ENCODE peak calls at places on chromosome 1, in seven cellular contexts. H is mesendoderm, O is H9, Q is IMR-90, U is H1, D is trophoblast cell, B is mesenchymal stem cell. C is an unnamed sample.

GRCh38 chr1:227759345-227760300 is 24.4 kb downstream of the SNAP47 start:
- DNase-seq in D (peak), U (no peak), H (no peak), B (peak), Q (peak), O (no peak), C (no peak)

GRCh38 chr1:198600906-198601305 is 37.9 kb upstream of the PTPRC start:
- DNase-seq in U (no peak), O (no peak), B (no peak), D (no peak), H (no peak), Q (no peak), C (no peak)

GRCh38 chr1:164706596-164706995 is 147.6 kb downstream of the PBX1 start:
- DNase-seq in D (no peak), B (peak), H (no peak), Q (peak), O (no peak), U (no peak), C (no peak)

GRCh38 chr1:72285074-72285425 is 2.7 kb upstream of the NEGR1 start:
- DNase-seq in U (no peak), D (peak), B (no peak), O (no peak), Q (no peak), H (no peak), C (no peak)

GRCh38 chr1:17108360-17108759 is 10.9 kb downstream of the PADI2 start:
- DNase-seq in H (no peak), D (peak), Q (no peak), O (no peak), B (no peak), U (no peak), C (no peak)

GRCh38 chr1:97451422-97451821 is 469.4 kb downstream of the DPYD start:
- DNase-seq in B (peak), U (no peak), Q (no peak), H (no peak), O (no peak), D (no peak), C (no peak)

GRCh38 chr1:199202331-199202730 is 563.5 kb downstream of the PTPRC start:
- DNase-seq in H (no peak), D (no peak), O (no peak), Q (no peak), B (no peak), U (no peak), C (no peak)

GRCh38 chr1:9143250-9143649 is 14.3 kb upstream of the GPR157 start:
- DNase-seq in D (no peak), Q (peak), B (peak), U (no peak), O (no peak), H (no peak), C (no peak)

GRCh38 chr1:201119826-201120225 is 7.2 kb downstream of the ASCL5 start:
- DNase-seq in O (no peak), U (no peak), H (no peak), Q (no peak), D (no peak), B (peak), C (no peak)

GRCh38 chr1:189697113-189697512 is 780.6 kb downstream of the BRINP3 start:
- DNase-seq in O (no peak), U (no peak), Q (no peak), D (peak), H (no peak), B (no peak), C (no peak)

GRCh38 chr1:38095337-38096030 is 48.9 kb upstream of the POU3F1 start:
- DNase-seq in B (no peak), Q (no peak), U (no peak), O (no peak), H (no peak), D (no peak), C (no peak)

GRCh38 chr1:203184467-203184866 is 2.0 kb downstream of the CHI3L1 start:
- DNase-seq in H (no peak), O (no peak), U (no peak), B (no peak), Q (no peak), D (no peak), C (no peak)

GRCh38 chr1:116357487-116357886 is 15.6 kb upstream of the ATP1A1 start:
- DNase-seq in O (no peak), U (no peak), Q (peak), D (no peak), H (no peak), B (no peak), C (no peak)

GRCh38 chr1:202154766-202155477 is 5.5 kb downstream of the PTPN7 start:
- DNase-seq in D (peak), U (peak), O (peak), H (peak), Q (peak), B (peak), C (peak)

GRCh38 chr1:172449012-172449584 is 5.2 kb upstream of the PIGC start:
- DNase-seq in H (no peak), O (no peak), Q (no peak), D (peak), U (no peak), B (no peak), C (no peak)
- H3K27ac ChIP-seq in H (no peak), O (no peak), Q (no peak), D (peak), U (no peak), B (peak), C (no peak)

GRCh38 chr1:117600325-117600916 is 5.4 kb upstream of the TENT5C start:
- DNase-seq in U (no peak), B (no peak), O (peak), H (no peak), Q (no peak), D (no peak), C (no peak)

GRCh38 chr1:117605164-117605810 is 561 bp upstream of the TENT5C start:
- DNase-seq in Q (no peak), U (no peak), O (no peak), H (peak), B (no peak), D (peak), C (no peak)

GRCh38 chr1:117600966-117601365 is 4.9 kb upstream of the TENT5C start:
- DNase-seq in O (peak), H (no peak), D (no peak), Q (peak), B (no peak), U (no peak), C (no peak)

GRCh38 chr1:117599822-117600221 is 6.0 kb upstream of the TENT5C start:
- DNase-seq in O (peak), D (no peak), Q (no peak), B (no peak), H (no peak), U (no peak), C (no peak)

GRCh38 chr1:117602862-117603261 is 3.0 kb upstream of the TENT5C start:
- DNase-seq in H (no peak), O (no peak), D (no peak), U (no peak), Q (no peak), B (no peak), C (no peak)
- H2BK120ac ChIP-seq in H (no peak), O (no peak), D (no peak), U (no peak), Q (no peak), B (no peak), C (no peak)

GRCh38 chr1:53147171-53147570 is 4.7 kb upstream of the SLC1A7 start:
- DNase-seq in O (no peak), B (no peak), Q (no peak), D (no peak), U (no peak), H (no peak), C (no peak)
- H3K23ac ChIP-seq in O (no peak), B (no peak), Q (peak), D (no peak), U (no peak), H (no peak), C (no peak)

GRCh38 chr1:63780541-63780940 is 6.7 kb downstream of the ROR1 start:
- DNase-seq in Q (no peak), D (no peak), H (peak), U (no peak), O (no peak), B (no peak), C (no peak)

GRCh38 chr1:63784083-63784482 is 10.3 kb downstream of the ROR1 start:
- DNase-seq in Q (no peak), U (no peak), O (no peak), D (no peak), B (no peak), H (no peak), C (no peak)

GRCh38 chr1:63784489-63785390 is 10.9 kb downstream of the ROR1 start:
- DNase-seq in O (no peak), Q (no peak), H (no peak), B (no peak), U (no peak), D (no peak), C (no peak)

GRCh38 chr1:63779872-63780271 is 6.1 kb downstream of the ROR1 start:
- DNase-seq in Q (peak), U (no peak), H (no peak), D (no peak), O (no peak), B (no peak), C (no peak)

GRCh38 chr1:63782982-63783381 is 9.2 kb downstream of the ROR1 start:
- DNase-seq in O (peak), B (no peak), U (no peak), D (no peak), H (no peak), Q (no peak), C (no peak)
- H3K27ac ChIP-seq in O (peak), B (no peak), U (no peak), D (no peak), H (no peak), Q (no peak), C (no peak)

GRCh38 chr1:109768335-109768650 is 4.6 kb upstream of the EPS8L3 start:
- DNase-seq in H (no peak), B (no peak), O (no peak), U (no peak), D (no peak), Q (no peak), C (no peak)

GRCh38 chr1:109769335-109770078 is 5.8 kb upstream of the EPS8L3 start:
- DNase-seq in O (no peak), H (no peak), Q (peak), B (peak), U (no peak), D (no peak), C (no peak)

GRCh38 chr1:109770331-109771095 is 6.8 kb upstream of the EPS8L3 start:
- DNase-seq in Q (no peak), U (no peak), B (no peak), H (no peak), D (no peak), O (no peak), C (no peak)

GRCh38 chr1:109767596-109768334 is 4.0 kb upstream of the EPS8L3 start:
- DNase-seq in B (no peak), Q (no peak), U (no peak), D (no peak), O (no peak), H (no peak), C (no peak)

GRCh38 chr1:109768700-109769325 is 5.1 kb upstream of the EPS8L3 start:
- DNase-seq in H (no peak), Q (no peak), O (no peak), D (no peak), U (no peak), B (no peak), C (no peak)
- H2BK120ac ChIP-seq in H (no peak), Q (no peak), O (no peak), D (no peak), U (no peak), B (no peak), C (no peak)

GRCh38 chr1:214271995-214272731 is 8.8 kb upstream of the SMYD2 start:
- DNase-seq in D (peak), Q (no peak), U (no peak), O (no peak), B (no peak), H (no peak), C (no peak)
- H3K23ac ChIP-seq in D (no peak), Q (no peak), U (no peak), O (no peak), B (no peak), H (no peak), C (no peak)

GRCh38 chr1:61639937-61640336 is 85.0 kb downstream of the TM2D1 start:
- DNase-seq in O (no peak), B (no peak), H (no peak), Q (no peak), D (no peak), U (no peak), C (no peak)
- H3K27ac ChIP-seq in O (no peak), B (no peak), H (no peak), Q (no peak), D (no peak), U (no peak), C (no peak)

DNA sequence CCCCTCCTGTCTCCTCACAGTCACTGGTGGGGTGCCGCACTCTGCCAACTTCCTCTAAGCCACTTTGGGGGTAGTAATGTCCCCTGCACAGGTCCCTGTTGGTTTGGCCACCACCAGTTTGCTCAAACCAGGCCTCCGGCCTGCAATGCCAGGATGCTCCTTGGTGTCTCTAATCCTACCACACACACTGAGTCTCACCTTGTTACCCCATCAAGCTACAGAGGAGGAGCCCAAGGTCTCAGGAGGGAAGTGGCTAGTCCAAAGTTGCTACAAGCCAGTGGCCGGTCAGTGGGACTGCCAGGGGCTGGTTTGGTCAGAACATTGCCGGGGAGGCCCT is 21.5 kb upstream of the LRP8 start:
- DNase-seq in U (peak), B (no peak), D (no peak), Q (no peak), O (peak), H (no peak), C (no peak)
- H2BK120ac ChIP-seq in U (no peak), B (no peak), D (no peak), Q (no peak), O (no peak), H (no peak), C (no peak)

DNA sequence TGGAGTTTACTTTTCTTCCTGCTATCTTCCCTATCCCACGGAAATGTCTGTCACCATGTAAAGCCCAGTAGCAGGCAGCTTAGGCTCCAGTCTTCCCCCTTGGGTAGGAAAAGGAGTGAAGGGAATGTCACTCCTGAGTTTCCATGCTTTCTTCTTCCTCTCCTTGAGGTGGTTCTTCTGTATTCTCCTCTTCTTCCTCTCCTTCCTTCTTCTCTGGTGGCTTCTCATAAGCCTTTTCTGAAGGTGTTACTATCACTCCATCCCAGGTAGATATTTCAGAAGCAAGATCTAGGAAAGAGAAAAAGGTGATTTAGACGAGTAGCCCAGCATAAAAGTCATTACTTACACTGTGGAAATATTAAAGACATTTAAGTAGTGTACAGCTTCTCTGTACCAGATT is 3.8 kb downstream of the SNAPIN start:
- DNase-seq in Q (no peak), O (no peak), H (no peak), B (no peak), U (no peak), D (no peak), C (no peak)
- H3K23ac ChIP-seq in Q (no peak), O (no peak), H (no peak), B (no peak), U (no peak), D (no peak), C (no peak)

DNA sequence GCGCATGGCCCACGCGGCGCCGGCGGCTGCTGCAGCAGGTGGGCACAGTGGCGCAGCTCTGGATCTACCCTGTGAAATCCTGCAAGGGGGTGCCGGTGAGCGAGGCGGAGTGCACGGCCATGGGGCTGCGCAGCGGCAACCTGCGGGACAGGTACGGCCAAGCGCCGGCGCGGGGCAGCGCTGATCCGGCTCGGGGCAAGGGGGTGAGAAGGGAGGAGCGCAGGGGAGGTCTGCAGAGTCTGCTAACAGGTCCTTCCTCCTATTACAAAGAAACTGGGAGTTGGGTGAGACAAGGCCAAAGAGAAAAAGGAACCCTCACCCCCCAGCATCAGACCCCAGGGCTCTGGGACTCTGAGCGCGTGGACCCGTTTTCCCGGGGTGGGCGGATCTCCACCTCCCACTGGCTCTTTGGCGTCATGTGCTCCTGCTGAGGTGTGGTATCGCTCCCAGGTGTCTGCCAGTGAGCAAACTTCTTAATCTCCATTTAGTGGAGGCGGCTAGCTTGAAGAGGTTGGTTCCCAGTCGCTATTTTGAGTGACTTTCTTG is 429 bp downstream of the MTARC1 start:
- DNase-seq in H (peak), Q (no peak), U (peak), B (no peak), O (peak), D (peak), C (no peak)
- H3K27ac ChIP-seq in H (peak), Q (no peak), U (peak), B (no peak), O (no peak), D (peak), C (no peak)